ENCODE peak calls at places on chromosomes 4 and X, in five cellular contexts. F is prostate gland, O is EH, J is upper lobe of left lung, D is germinal center. P is an unnamed sample.
A peak's percentile ranks its signal among the peaks of the same experiment; 100 is the strongest.

GRCh38 chrX:13952581-13952980 is 77.1 kb downstream of the GEMIN8 start:
- DNase-seq in F (no peak), O (no peak), J (no peak), D (no peak), P (no peak)

GRCh38 chrX:47179221-47179927 is 14.3 kb upstream of the UBA1 start:
- DNase-seq in D (no peak), J (no peak), F (no peak), O (peak; percentile 83), P (peak; percentile 52)

GRCh38 chrX:13693341-13693871 is 4.5 kb downstream of the RAB9A start:
- DNase-seq in F (no peak), J (no peak), D (no peak), O (peak; percentile 20), P (no peak)

GRCh38 chr4:186900232-186900900 is 176.7 kb upstream of the FAT1 start:
- DNase-seq in F (no peak), O (peak; percentile 91), J (no peak), D (no peak), P (no peak)

GRCh38 chrX:68693481-68694410 is 46.3 kb downstream of the STARD8 start:
- DNase-seq in O (peak; percentile 76), J (peak; percentile 91), F (peak; percentile 6), D (peak; percentile 24), P (peak; percentile 61)

GRCh38 chrX:123976671-123977316 is 15.3 kb downstream of the STAG2 start:
- DNase-seq in F (no peak), J (no peak), O (peak; percentile 54), D (no peak), P (no peak)

GRCh38 chr4:25950476-25951389 is 36.7 kb downstream of the SMIM20 start:
- DNase-seq in F (no peak), O (no peak), J (no peak), D (no peak), P (no peak)

GRCh38 chr4:11904117-11904535 is 475.4 kb upstream of the HS3ST1 start:
- DNase-seq in J (no peak), F (peak; percentile 73), D (no peak), O (no peak), P (no peak)

GRCh38 chr4:143083811-143084472 is 100.8 kb upstream of the USP38 start:
- DNase-seq in O (no peak), J (no peak), F (no peak), D (no peak), P (no peak)

GRCh38 chr4:85783483-85783882 is 308.5 kb downstream of the ARHGAP24 start:
- DNase-seq in J (no peak), O (peak; percentile 98), D (no peak), F (no peak), P (no peak)

GRCh38 chrX:107709266-107709795 is 66.3 kb downstream of the TSC22D3 start:
- DNase-seq in O (no peak), D (no peak), J (no peak), F (no peak), P (no peak)

GRCh38 chrX:19372170-19373033 is 28.7 kb downstream of the PDHA1 start:
- DNase-seq in F (peak; percentile 30), O (peak; percentile 67), D (peak; percentile 66), J (peak; percentile 20), P (peak; percentile 55)

GRCh38 chrX:76802698-76803097 is 375.2 kb downstream of the MAGEE1 start:
- DNase-seq in D (no peak), F (no peak), O (no peak), J (no peak), P (no peak)

GRCh38 chr4:133943081-133943480 is 258.5 kb downstream of the PABPC4L start:
- DNase-seq in J (no peak), D (no peak), F (no peak), O (no peak), P (no peak)

GRCh38 chr4:78704981-78705757 is 71.0 kb upstream of the BMP2K start:
- DNase-seq in J (no peak), D (peak; percentile 20), O (peak; percentile 78), F (no peak), P (no peak)

GRCh38 chr4:35925806-35926205 is 318.5 kb downstream of the ARAP2 start:
- DNase-seq in D (no peak), F (no peak), J (no peak), O (no peak), P (no peak)

GRCh38 chrX:1466232-1466661 is 13.5 kb upstream of the ASMTL start:
- DNase-seq in O (no peak), F (no peak), D (no peak), J (peak; percentile 76), P (no peak)

GRCh38 chr4:7034262-7035081 is 8.7 kb upstream of the TADA2B start:
- DNase-seq in D (no peak), F (peak; percentile 37), O (peak; percentile 70), J (no peak), P (no peak)

GRCh38 chr4:73593631-73594241 is 26.5 kb downstream of the RASSF6 start:
- DNase-seq in D (no peak), J (no peak), F (no peak), O (peak; percentile 53), P (no peak)

GRCh38 chr4:111066887-111067286 is 444.0 kb upstream of the PITX2 start:
- DNase-seq in D (no peak), F (no peak), O (peak; percentile 76), J (no peak), P (no peak)

GRCh38 chr4:176435891-176436499 is 116.2 kb downstream of the SPCS3 start:
- DNase-seq in F (no peak), J (no peak), D (no peak), O (peak; percentile 87), P (no peak)

GRCh38 chrX:15619053-15619772 is 18.5 kb upstream of the ACE2 start:
- DNase-seq in O (peak; percentile 6), D (no peak), J (no peak), F (peak; percentile 40), P (peak; percentile 11)

GRCh38 chrX:26722666-26723428 is 506.9 kb downstream of the MAGEB5 start:
- DNase-seq in O (no peak), F (no peak), D (no peak), J (peak; percentile 15), P (no peak)

GRCh38 chr4:29131304-29131703 is 1588.9 kb upstream of the PCDH7 start:
- DNase-seq in J (no peak), O (peak; percentile 1), F (no peak), D (no peak), P (no peak)

GRCh38 chr4:177119021-177119461 is 190.6 kb upstream of the NEIL3 start:
- DNase-seq in D (no peak), O (peak; percentile 48), F (no peak), J (no peak), P (no peak)

GRCh38 chr4:53227451-53227850 is 138.4 kb downstream of the SCFD2 start:
- DNase-seq in O (no peak), D (no peak), F (no peak), J (no peak), P (no peak)